ENCODE peak calls at places on chromosome 1, in eight cellular contexts. C is NB4, O is stomach, Q is heart left ventricle, U is transverse colon, G is endothelial cell of umbilical vein, D is tibial nerve, K is H54. R is an unnamed sample.

GRCh38 chr1:43537423-43538142 is 6.9 kb downstream of the PTPRF start:
- DNase-seq in C (no peak), O (peak), Q (no peak), U (peak), G (no peak), D (no peak), K (peak), R (no peak)

GRCh38 chr1:210434224-210434623 is 105.5 kb downstream of the HHAT start:
- DNase-seq in C (no peak), O (no peak), Q (no peak), U (no peak), G (no peak), D (no peak), K (no peak), R (no peak)

GRCh38 chr1:169528214-169529067 is 42.7 kb upstream of the SLC19A2 start:
- DNase-seq in C (no peak), O (no peak), Q (no peak), U (no peak), G (no peak), D (no peak), K (no peak), R (peak)

GRCh38 chr1:109490029-109490933 is 3.6 kb upstream of the CYB561D1 start:
- DNase-seq in C (peak), O (peak), Q (peak), U (peak), G (peak), D (peak), K (peak), R (peak)

GRCh38 chr1:68795956-68796355 is 299.1 kb upstream of the DEPDC1 start:
- DNase-seq in C (no peak), O (no peak), Q (no peak), U (no peak), G (no peak), D (no peak), K (no peak), R (no peak)

GRCh38 chr1:24417681-24418080 is 2.1 kb downstream of the NIPAL3 start:
- DNase-seq in C (no peak), O (no peak), Q (no peak), U (no peak), G (no peak), D (no peak), K (no peak), R (no peak)

GRCh38 chr1:153040950-153041631 is at the start of gene SPRR2D:
- DNase-seq in C (no peak), O (no peak), Q (no peak), U (no peak), G (no peak), D (no peak), K (no peak), R (no peak)

GRCh38 chr1:29969576-29969975 is 733.3 kb downstream of the PTPRU start:
- DNase-seq in C (no peak), O (no peak), Q (no peak), U (no peak), G (no peak), D (no peak), K (no peak), R (no peak)

GRCh38 chr1:8524637-8525157 is 206.8 kb downstream of the SLC45A1 start:
- DNase-seq in C (no peak), O (no peak), Q (no peak), U (no peak), G (no peak), D (no peak), K (no peak), R (no peak)

GRCh38 chr1:184988506-184988905 is 14.2 kb upstream of the NIBAN1 start:
- DNase-seq in C (no peak), O (no peak), Q (no peak), U (no peak), G (no peak), D (no peak), K (no peak), R (no peak)

GRCh38 chr1:171901245-171901644 is 59.9 kb downstream of the DNM3 start:
- DNase-seq in C (no peak), O (no peak), Q (no peak), U (no peak), G (no peak), D (no peak), K (peak), R (no peak)

GRCh38 chr1:206770531-206771352 is at the start of gene IL19:
- DNase-seq in C (peak), O (no peak), Q (peak), U (peak), G (no peak), D (no peak), K (no peak), R (no peak)

GRCh38 chr1:161260346-161260745 is 1.8 kb downstream of the PCP4L1 start:
- DNase-seq in C (no peak), O (no peak), Q (no peak), U (no peak), G (no peak), D (no peak), K (no peak), R (no peak)

DNA sequence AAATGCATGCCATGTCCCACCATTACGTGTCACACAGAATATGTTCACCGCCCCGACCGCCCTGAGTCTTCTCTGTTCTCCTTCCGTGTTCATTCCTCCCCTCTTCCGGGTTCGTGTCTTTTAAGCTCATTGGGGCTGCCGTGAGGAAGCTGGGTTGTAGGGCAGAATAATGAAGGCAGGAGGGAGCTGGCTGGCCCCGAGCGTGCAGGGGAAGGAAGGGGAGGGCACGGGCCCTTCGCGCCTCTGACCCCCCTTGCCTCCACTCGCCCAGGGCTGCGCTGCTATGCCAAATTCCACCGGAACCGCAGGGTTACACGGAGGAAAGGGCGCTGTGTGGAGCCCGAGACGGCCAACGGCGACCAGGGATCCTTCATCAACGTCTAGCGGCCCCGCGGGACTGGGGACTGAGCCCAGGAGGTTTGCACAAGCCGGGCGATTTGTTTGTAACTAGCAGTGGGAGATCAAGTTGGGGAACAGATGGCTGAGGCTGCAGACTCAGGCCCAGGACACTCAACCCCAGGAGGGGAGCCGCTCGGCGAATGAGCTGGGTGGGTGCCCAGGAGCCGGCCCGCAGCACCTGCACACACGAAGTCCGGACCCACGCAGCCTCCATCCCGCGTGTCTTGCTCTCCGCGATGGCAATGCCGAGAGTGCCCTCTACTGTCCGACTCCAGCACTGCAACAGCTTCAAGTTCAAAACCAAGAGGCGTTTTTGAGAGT is 16.5 kb upstream of the AGTRAP start:
- DNase-seq in C (peak), O (peak), Q (peak), U (peak), G (peak), D (peak), K (peak), R (peak)
- TF ChIP-seq POLR2A in C (peak), O (no peak), Q (no peak), U (no peak), G (no peak), D (no peak), K (no peak), R (no peak)

GRCh38 chr1:32753532-32754281 is 51.1 kb upstream of the SYNC start:
- DNase-seq in C (peak), O (peak), Q (peak), U (peak), G (peak), D (no peak), K (no peak), R (peak)
- TF ChIP-seq POLR2A in C (no peak), O (no peak), Q (no peak), U (peak), G (no peak), D (no peak), K (peak), R (no peak)

GRCh38 chr1:11979818-11980675 is at the start of gene MFN2:
- DNase-seq in C (peak), O (peak), Q (peak), U (peak), G (peak), D (peak), K (peak), R (peak)
- TF ChIP-seq POLR2A in C (peak), O (no peak), Q (no peak), U (peak), G (peak), D (no peak), K (peak), R (peak)

GRCh38 chr1:59057211-59057694 is 239.6 kb upstream of the FGGY start:
- DNase-seq in C (peak), O (peak), Q (peak), U (peak), G (no peak), D (peak), K (no peak), R (peak)
- TF ChIP-seq POLR2A in C (no peak), O (no peak), Q (no peak), U (peak), G (no peak), D (no peak), K (no peak), R (no peak)

GRCh38 chr1:207913951-207914350 is 3.0 kb upstream of the CD34 start:
- DNase-seq in C (no peak), O (no peak), Q (no peak), U (no peak), G (no peak), D (no peak), K (no peak), R (no peak)
- TF ChIP-seq POLR2A in C (no peak), O (no peak), Q (no peak), U (no peak), G (no peak), D (no peak), K (no peak), R (no peak)

GRCh38 chr1:51729156-51729823 is 112.4 kb downstream of the OSBPL9 start:
- DNase-seq in C (peak), O (peak), Q (peak), U (peak), G (peak), D (peak), K (peak), R (peak)
- TF ChIP-seq POLR2A in C (peak), O (no peak), Q (no peak), U (peak), G (no peak), D (no peak), K (peak), R (peak)

GRCh38 chr1:243496806-243497205 is 241.0 kb downstream of the SDCCAG8 start:
- DNase-seq in C (no peak), O (no peak), Q (no peak), U (no peak), G (no peak), D (no peak), K (no peak), R (no peak)

GRCh38 chr1:243495032-243495431 is 239.2 kb downstream of the SDCCAG8 start:
- DNase-seq in C (peak), O (no peak), Q (no peak), U (no peak), G (no peak), D (no peak), K (no peak), R (no peak)

GRCh38 chr1:243495442-243496172 is 239.8 kb downstream of the SDCCAG8 start:
- DNase-seq in C (peak), O (no peak), Q (no peak), U (no peak), G (no peak), D (no peak), K (no peak), R (no peak)

GRCh38 chr1:243497939-243498681 is 242.3 kb downstream of the SDCCAG8 start:
- DNase-seq in C (no peak), O (no peak), Q (no peak), U (no peak), G (no peak), D (no peak), K (no peak), R (no peak)

DNA sequence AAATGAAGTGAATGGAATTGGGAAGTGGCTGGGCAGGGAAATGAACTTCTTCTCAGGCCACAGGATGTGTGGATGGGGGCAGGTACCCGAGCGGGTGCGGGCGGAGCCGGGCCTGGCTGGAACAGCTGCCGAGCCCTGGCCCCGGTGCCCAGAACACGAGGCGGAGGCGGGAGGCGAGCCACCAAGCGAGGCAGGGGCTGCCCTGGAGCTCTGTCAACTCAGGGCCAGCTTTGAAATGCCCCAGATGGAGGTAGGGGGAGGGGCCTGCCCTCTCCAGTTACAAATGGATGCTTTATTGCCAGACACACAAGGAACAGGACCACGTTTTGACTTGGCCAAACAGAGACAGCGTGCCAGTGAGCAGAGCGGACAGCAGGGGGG is 240.3 kb downstream of the SDCCAG8 start:
- DNase-seq in C (no peak), O (no peak), Q (peak), U (no peak), G (no peak), D (no peak), K (no peak), R (no peak)
- TF ChIP-seq POLR2A in C (no peak), O (no peak), Q (no peak), U (no peak), G (no peak), D (no peak), K (no peak), R (no peak)

GRCh38 chr1:32903991-32904776 is 3.0 kb upstream of the TMEM54 start:
- DNase-seq in C (no peak), O (peak), Q (no peak), U (peak), G (no peak), D (no peak), K (no peak), R (no peak)

GRCh38 chr1:32902535-32902920 is 1.3 kb upstream of the TMEM54 start:
- DNase-seq in C (no peak), O (no peak), Q (no peak), U (no peak), G (no peak), D (no peak), K (no peak), R (no peak)

GRCh38 chr1:32900371-32900955 is 726 bp downstream of the TMEM54 start:
- DNase-seq in C (no peak), O (no peak), Q (no peak), U (no peak), G (no peak), D (no peak), K (no peak), R (no peak)

GRCh38 chr1:32900956-32901822 is at the start of gene TMEM54:
- DNase-seq in C (peak), O (peak), Q (peak), U (peak), G (no peak), D (no peak), K (no peak), R (peak)

GRCh38 chr1:32901823-32902534 is 790 bp upstream of the TMEM54 start:
- DNase-seq in C (no peak), O (no peak), Q (no peak), U (no peak), G (no peak), D (no peak), K (no peak), R (no peak)
- TF ChIP-seq POLR2A in C (no peak), O (no peak), Q (no peak), U (no peak), G (no peak), D (no peak), K (no peak), R (no peak)